ENCODE peak calls at places on chromosome 3, in six cellular contexts. One of them, this sample, is unnamed.

GRCh38 chr3:180358179-180358578 is 243.8 kb upstream of the TTC14 start:
- DNase-seq in foreskin fibroblast: peak
- DNase-seq in tibial artery: no peak
- DNase-seq in cardiac muscle cell: no peak
- DNase-seq in ovary: no peak
- DNase-seq in fibroblast of the aortic adventitia: peak
- DNase-seq in this sample: peak

GRCh38 chr3:196639517-196640500 is at the start of gene NRROS:
- DNase-seq in cardiac muscle cell: peak
- DNase-seq in fibroblast of the aortic adventitia: peak
- DNase-seq in tibial artery: peak
- DNase-seq in foreskin fibroblast: peak
- DNase-seq in ovary: peak
- DNase-seq in this sample: peak

GRCh38 chr3:184598220-184598927 is 36.8 kb downstream of the EPHB3 start:
- DNase-seq in fibroblast of the aortic adventitia: no peak
- DNase-seq in cardiac muscle cell: no peak
- DNase-seq in tibial artery: no peak
- DNase-seq in ovary: peak
- DNase-seq in foreskin fibroblast: peak
- DNase-seq in this sample: no peak

GRCh38 chr3:12995389-12996180 is 77.6 kb downstream of the IQSEC1 start:
- DNase-seq in cardiac muscle cell: no peak
- DNase-seq in tibial artery: no peak
- DNase-seq in fibroblast of the aortic adventitia: no peak
- DNase-seq in foreskin fibroblast: no peak
- DNase-seq in ovary: no peak
- DNase-seq in this sample: no peak

GRCh38 chr3:156189927-156190326 is 69.5 kb downstream of the KCNAB1 start:
- DNase-seq in tibial artery: no peak
- DNase-seq in foreskin fibroblast: no peak
- DNase-seq in cardiac muscle cell: no peak
- DNase-seq in fibroblast of the aortic adventitia: no peak
- DNase-seq in ovary: no peak
- DNase-seq in this sample: no peak

GRCh38 chr3:48428863-48429415 is 947 bp downstream of the PLXNB1 start:
- DNase-seq in foreskin fibroblast: no peak
- DNase-seq in cardiac muscle cell: peak
- DNase-seq in ovary: peak
- DNase-seq in tibial artery: peak
- DNase-seq in fibroblast of the aortic adventitia: no peak
- DNase-seq in this sample: no peak

GRCh38 chr3:21163961-21164360 is 587.0 kb downstream of the ZNF385D start:
- DNase-seq in tibial artery: no peak
- DNase-seq in fibroblast of the aortic adventitia: no peak
- DNase-seq in cardiac muscle cell: no peak
- DNase-seq in foreskin fibroblast: no peak
- DNase-seq in ovary: no peak
- DNase-seq in this sample: no peak

GRCh38 chr3:107392549-107393165 is 15.4 kb downstream of the CCDC54 start:
- DNase-seq in foreskin fibroblast: peak
- DNase-seq in fibroblast of the aortic adventitia: peak
- DNase-seq in tibial artery: no peak
- DNase-seq in ovary: no peak
- DNase-seq in cardiac muscle cell: no peak
- DNase-seq in this sample: peak

GRCh38 chr3:13110678-13111116 is 37.5 kb upstream of the IQSEC1 start:
- DNase-seq in foreskin fibroblast: peak
- DNase-seq in fibroblast of the aortic adventitia: no peak
- DNase-seq in cardiac muscle cell: no peak
- DNase-seq in ovary: peak
- DNase-seq in tibial artery: no peak
- DNase-seq in this sample: no peak

GRCh38 chr3:128878556-128879124 is 780 bp upstream of the ACAD9 start:
- DNase-seq in foreskin fibroblast: peak
- DNase-seq in fibroblast of the aortic adventitia: peak
- DNase-seq in cardiac muscle cell: peak
- DNase-seq in ovary: no peak
- DNase-seq in tibial artery: peak
- DNase-seq in this sample: peak

GRCh38 chr3:194235160-194235559 is 99.2 kb downstream of the HES1 start:
- DNase-seq in tibial artery: no peak
- DNase-seq in cardiac muscle cell: peak
- DNase-seq in ovary: no peak
- DNase-seq in foreskin fibroblast: no peak
- DNase-seq in fibroblast of the aortic adventitia: no peak
- DNase-seq in this sample: no peak

GRCh38 chr3:194233150-194233549 is 97.2 kb downstream of the HES1 start:
- DNase-seq in fibroblast of the aortic adventitia: no peak
- DNase-seq in ovary: no peak
- DNase-seq in tibial artery: no peak
- DNase-seq in cardiac muscle cell: no peak
- DNase-seq in foreskin fibroblast: no peak
- DNase-seq in this sample: no peak

GRCh38 chr3:194237110-194237509 is 101.2 kb downstream of the HES1 start:
- DNase-seq in ovary: no peak
- DNase-seq in foreskin fibroblast: no peak
- DNase-seq in cardiac muscle cell: no peak
- DNase-seq in fibroblast of the aortic adventitia: no peak
- DNase-seq in tibial artery: no peak
- DNase-seq in this sample: no peak

DNA sequence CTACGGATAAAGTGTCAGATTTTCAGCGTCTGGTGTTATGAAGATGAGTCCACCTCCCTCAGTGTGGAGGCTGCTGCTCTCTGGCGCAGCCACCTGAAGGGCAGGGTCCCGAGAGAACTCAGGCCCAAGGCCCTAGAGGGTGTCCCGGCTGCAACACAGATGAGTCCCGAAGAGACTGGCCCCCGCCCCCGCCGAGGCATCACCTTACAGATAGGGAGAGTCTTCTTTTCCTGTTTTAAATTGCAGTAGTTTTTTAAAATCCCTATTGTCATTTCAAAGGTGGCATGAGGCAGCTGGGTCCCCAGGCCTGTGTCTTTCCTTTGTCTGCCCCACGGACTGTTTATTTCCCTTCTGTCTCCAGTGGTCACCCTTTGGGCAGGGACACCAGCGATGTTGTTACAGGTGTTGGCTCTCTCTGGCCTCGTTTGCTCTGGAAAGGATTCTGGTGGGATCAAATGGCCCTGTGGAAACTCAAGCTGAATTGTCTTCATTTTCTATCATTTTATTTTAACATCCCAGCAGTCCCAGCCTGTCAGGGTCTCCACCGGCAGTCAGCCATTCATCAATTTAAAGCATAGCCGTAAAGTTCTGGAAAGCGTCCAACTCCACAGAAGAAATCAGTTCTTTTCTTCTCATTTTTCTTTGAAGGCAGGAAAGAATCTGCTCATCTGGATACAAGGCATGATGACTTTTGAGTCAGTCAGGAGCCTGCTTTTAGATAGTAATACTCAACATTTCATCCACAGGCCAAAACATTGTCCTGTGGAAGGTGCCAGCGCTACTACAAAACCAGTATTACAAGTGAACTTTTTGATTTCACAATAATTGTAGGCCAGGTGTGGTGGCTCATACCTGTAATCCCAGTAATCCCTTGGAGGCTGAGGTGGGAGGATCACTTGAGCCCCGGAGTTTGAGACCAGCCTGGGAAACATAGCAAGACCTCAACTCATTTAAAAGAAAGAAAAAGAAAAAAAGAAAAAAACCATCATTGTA is 96.2 kb downstream of the HES1 start:
- DNase-seq in tibial artery: no peak
- DNase-seq in cardiac muscle cell: no peak
- DNase-seq in fibroblast of the aortic adventitia: no peak
- DNase-seq in ovary: no peak
- DNase-seq in foreskin fibroblast: no peak
- DNase-seq in this sample: no peak
- TF ChIP-seq CTCF in tibial artery: no peak
- TF ChIP-seq CTCF in cardiac muscle cell: no peak
- TF ChIP-seq CTCF in fibroblast of the aortic adventitia: no peak
- TF ChIP-seq CTCF in ovary: no peak
- TF ChIP-seq CTCF in foreskin fibroblast: no peak
- TF ChIP-seq CTCF in this sample: no peak

DNA sequence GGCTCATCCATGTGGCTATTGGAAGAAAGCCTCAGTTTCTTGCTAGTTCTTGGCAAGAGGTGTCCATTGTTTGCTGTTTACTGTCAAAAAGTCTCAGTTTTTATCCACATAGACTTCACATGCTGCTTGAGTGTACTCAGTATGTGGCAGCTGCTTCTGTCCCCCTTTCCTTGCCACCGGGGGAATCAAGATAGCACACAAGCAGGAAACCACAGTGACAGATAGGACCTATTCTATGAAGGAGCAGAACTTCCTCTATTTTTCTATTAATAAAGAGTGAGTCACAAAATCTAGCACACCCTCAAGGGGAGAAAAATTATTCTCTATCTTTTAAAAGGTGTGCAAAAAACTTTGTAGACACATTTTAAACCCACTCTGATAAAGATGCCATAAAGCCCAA is 121.4 kb upstream of the GMNC start:
- DNase-seq in cardiac muscle cell: no peak
- DNase-seq in fibroblast of the aortic adventitia: no peak
- DNase-seq in tibial artery: no peak
- DNase-seq in ovary: no peak
- DNase-seq in foreskin fibroblast: no peak
- DNase-seq in this sample: no peak
- H3K4me3 ChIP-seq in cardiac muscle cell: no peak
- H3K4me3 ChIP-seq in fibroblast of the aortic adventitia: no peak
- H3K4me3 ChIP-seq in tibial artery: no peak
- H3K4me3 ChIP-seq in ovary: no peak
- H3K4me3 ChIP-seq in foreskin fibroblast: no peak
- H3K4me3 ChIP-seq in this sample: no peak

GRCh38 chr3:118636841-118637240 is 397.8 kb downstream of the IGSF11 start:
- DNase-seq in foreskin fibroblast: no peak
- DNase-seq in tibial artery: no peak
- DNase-seq in fibroblast of the aortic adventitia: no peak
- DNase-seq in ovary: no peak
- DNase-seq in cardiac muscle cell: peak
- DNase-seq in this sample: no peak
- TF ChIP-seq CTCF in foreskin fibroblast: no peak
- TF ChIP-seq CTCF in tibial artery: no peak
- TF ChIP-seq CTCF in fibroblast of the aortic adventitia: no peak
- TF ChIP-seq CTCF in ovary: no peak
- TF ChIP-seq CTCF in cardiac muscle cell: no peak
- TF ChIP-seq CTCF in this sample: no peak

DNA sequence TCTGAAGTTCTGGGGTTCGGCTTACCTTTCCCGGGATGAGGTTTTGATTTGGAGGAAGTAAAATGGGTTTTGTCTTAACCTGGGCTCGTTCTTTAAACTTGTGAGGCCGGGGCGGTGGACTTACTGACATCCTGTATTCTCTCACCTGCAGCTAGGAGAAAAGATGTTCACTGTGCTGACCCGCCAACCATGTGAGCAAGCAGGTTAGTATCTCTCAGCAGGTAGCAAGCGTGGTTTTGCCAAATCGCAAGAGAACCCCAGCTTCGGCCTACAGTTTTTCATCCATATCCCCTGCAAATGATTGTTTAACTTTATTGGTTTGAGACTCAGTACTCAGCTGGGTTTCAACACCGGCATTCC is 891 bp downstream of the ENTPD3 start:
- DNase-seq in foreskin fibroblast: no peak
- DNase-seq in fibroblast of the aortic adventitia: no peak
- DNase-seq in ovary: no peak
- DNase-seq in tibial artery: no peak
- DNase-seq in cardiac muscle cell: no peak
- DNase-seq in this sample: no peak
- H3K4me3 ChIP-seq in foreskin fibroblast: no peak
- H3K4me3 ChIP-seq in fibroblast of the aortic adventitia: no peak
- H3K4me3 ChIP-seq in ovary: no peak
- H3K4me3 ChIP-seq in tibial artery: no peak
- H3K4me3 ChIP-seq in cardiac muscle cell: no peak
- H3K4me3 ChIP-seq in this sample: no peak